ENCODE peak calls at places on chromosomes 13 and 19, in eight cellular contexts. W, Y, V, F, L, K, U and A are unnamed samples.

GRCh38 chr13:23817833-23818232 is 71.4 kb downstream of the MIPEP start:
- DNase-seq in F (no peak), L (no peak), Y (no peak), W (no peak), U (peak), V (no peak), K (no peak), A (no peak)

GRCh38 chr13:114283581-114283980 is 2.2 kb downstream of the UPF3A start:
- DNase-seq in U (no peak), W (peak), F (no peak), L (no peak), Y (no peak), V (no peak), K (no peak), A (no peak)

GRCh38 chr13:20390526-20391175 is 135.0 kb downstream of the CRYL1 start:
- DNase-seq in F (no peak), W (no peak), Y (peak), L (no peak), V (no peak), U (no peak), K (no peak), A (no peak)

GRCh38 chr13:22757530-22758120 is 423.2 kb upstream of the SGCG start:
- DNase-seq in U (no peak), W (peak), V (no peak), Y (peak), F (peak), K (peak), L (peak), A (no peak)

GRCh38 chr13:79519252-79519651 is 38.3 kb downstream of the NDFIP2 start:
- DNase-seq in K (peak), L (peak), U (no peak), Y (no peak), W (peak), V (no peak), F (peak), A (no peak)

GRCh38 chr19:5152013-5152763 is 183.3 kb downstream of the KDM4B start:
- DNase-seq in U (no peak), Y (no peak), W (no peak), K (no peak), V (no peak), F (no peak), L (no peak), A (no peak)

GRCh38 chr13:102903659-102904407 is 58.0 kb downstream of the ERCC5 start:
- DNase-seq in F (peak), K (peak), W (peak), V (peak), U (no peak), L (peak), Y (peak), A (no peak)

GRCh38 chr19:33434886-33435705 is 61.6 kb downstream of the CEBPG start:
- DNase-seq in V (no peak), Y (peak), K (peak), U (no peak), F (peak), L (no peak), W (peak), A (no peak)

GRCh38 chr19:15297416-15298224 is 34.7 kb downstream of the BRD4 start:
- DNase-seq in K (peak), W (peak), V (peak), U (peak), F (peak), L (peak), Y (peak), A (peak)

GRCh38 chr19:49889038-49889686 is 7.5 kb downstream of the IL4I1 start:
- DNase-seq in F (no peak), L (no peak), K (no peak), U (no peak), V (no peak), W (no peak), Y (no peak), A (no peak)

GRCh38 chr19:49889687-49890348 is 6.9 kb downstream of the IL4I1 start:
- DNase-seq in W (peak), V (peak), Y (peak), L (no peak), U (no peak), K (peak), F (peak), A (no peak)

GRCh38 chr19:49892716-49893115 is 4.0 kb downstream of the IL4I1 start:
- DNase-seq in L (no peak), U (no peak), V (no peak), K (no peak), F (no peak), W (no peak), Y (no peak), A (no peak)

GRCh38 chr19:49891393-49891792 is 5.3 kb downstream of the IL4I1 start:
- DNase-seq in W (no peak), K (no peak), U (no peak), L (no peak), F (no peak), V (no peak), Y (no peak), A (no peak)

GRCh38 chr19:49890349-49891311 is 6.1 kb downstream of the IL4I1 start:
- DNase-seq in W (no peak), V (peak), L (no peak), F (no peak), U (no peak), Y (no peak), K (no peak), A (no peak)
- TF ChIP-seq CTCF in W (no peak), V (peak), L (no peak), F (no peak), U (no peak), Y (peak), K (no peak), A (no peak)

GRCh38 chr13:27476943-27477681 is 26.7 kb upstream of the MTIF3 start:
- DNase-seq in F (peak), W (peak), V (peak), U (no peak), L (peak), Y (peak), K (peak), A (no peak)
- H3K4me3 ChIP-seq in F (no peak), W (no peak), V (peak), U (no peak), L (peak), Y (no peak), K (no peak), A (no peak)

GRCh38 chr13:71590654-71591148 is 276.3 kb downstream of the DACH1 start:
- DNase-seq in U (no peak), F (no peak), L (no peak), K (no peak), W (no peak), V (no peak), Y (no peak), A (no peak)
- TF ChIP-seq CTCF in U (no peak), F (no peak), L (no peak), K (no peak), W (no peak), V (no peak), Y (no peak), A (no peak)

GRCh38 chr19:50203281-50204080 is at the start of gene MYH14:
- DNase-seq in W (no peak), V (no peak), L (peak), U (peak), K (peak), Y (peak), F (peak), A (no peak)
- H3K4me3 ChIP-seq in W (no peak), V (no peak), L (peak), U (peak), K (no peak), Y (peak), F (no peak), A (no peak)

GRCh38 chr13:88417801-88418200 is 746.6 kb downstream of the SLITRK5 start:
- DNase-seq in K (no peak), L (no peak), U (no peak), V (no peak), F (no peak), W (no peak), Y (no peak), A (no peak)
- TF ChIP-seq CTCF in K (no peak), L (no peak), U (no peak), V (no peak), F (no peak), W (no peak), Y (no peak), A (no peak)

DNA sequence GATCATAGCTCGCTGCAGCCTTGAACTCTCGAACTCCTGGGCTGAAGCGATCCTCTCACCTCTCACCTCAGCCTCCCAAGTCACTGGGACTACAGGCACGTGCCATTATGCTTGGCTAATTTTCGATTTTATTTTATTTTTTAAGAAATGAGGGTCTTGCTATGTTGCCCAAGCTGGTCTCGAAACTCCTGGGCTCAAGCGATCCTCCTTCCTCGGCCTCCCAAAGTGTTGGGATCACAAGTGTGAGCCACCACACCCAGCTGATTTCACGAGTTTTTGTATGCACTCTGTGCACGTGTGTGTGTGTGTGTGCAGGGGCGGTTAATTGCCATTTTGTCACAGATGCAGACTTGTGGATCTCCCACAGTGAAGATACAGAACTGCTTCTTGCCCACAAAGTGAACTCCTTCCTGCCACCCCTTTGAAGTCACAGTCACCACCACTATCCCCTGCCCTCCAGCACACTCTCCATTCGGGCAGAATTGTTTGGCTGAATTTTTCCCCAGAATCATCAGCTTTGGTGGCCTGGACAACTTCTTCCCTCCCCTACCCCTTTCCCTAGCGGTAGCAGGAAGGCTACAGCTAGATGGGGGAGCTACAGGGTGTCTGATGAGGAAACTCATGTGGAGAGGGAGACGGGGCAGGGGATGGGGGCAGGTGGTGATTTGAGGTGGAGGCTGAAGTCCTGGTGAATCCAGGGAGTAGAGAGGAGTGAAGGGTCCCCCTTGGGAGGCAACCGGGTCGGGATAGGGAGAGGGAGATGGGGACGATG is 59.6 kb downstream of the CELF5 start:
- DNase-seq in L (no peak), K (no peak), U (no peak), V (no peak), Y (no peak), W (no peak), F (no peak), A (no peak)
- H3K4me3 ChIP-seq in L (peak), K (no peak), U (no peak), V (no peak), Y (peak), W (no peak), F (no peak), A (no peak)

GRCh38 chr13:92270990-92271389 is 872.6 kb downstream of the GPC5 start:
- DNase-seq in L (no peak), V (no peak), Y (peak), F (no peak), U (no peak), W (no peak), K (peak), A (no peak)

GRCh38 chr13:92272177-92272576 is 873.8 kb downstream of the GPC5 start:
- DNase-seq in U (no peak), F (no peak), L (no peak), W (no peak), K (peak), V (no peak), Y (no peak), A (no peak)
- TF ChIP-seq CTCF in U (no peak), F (no peak), L (no peak), W (no peak), K (no peak), V (no peak), Y (no peak), A (no peak)

DNA sequence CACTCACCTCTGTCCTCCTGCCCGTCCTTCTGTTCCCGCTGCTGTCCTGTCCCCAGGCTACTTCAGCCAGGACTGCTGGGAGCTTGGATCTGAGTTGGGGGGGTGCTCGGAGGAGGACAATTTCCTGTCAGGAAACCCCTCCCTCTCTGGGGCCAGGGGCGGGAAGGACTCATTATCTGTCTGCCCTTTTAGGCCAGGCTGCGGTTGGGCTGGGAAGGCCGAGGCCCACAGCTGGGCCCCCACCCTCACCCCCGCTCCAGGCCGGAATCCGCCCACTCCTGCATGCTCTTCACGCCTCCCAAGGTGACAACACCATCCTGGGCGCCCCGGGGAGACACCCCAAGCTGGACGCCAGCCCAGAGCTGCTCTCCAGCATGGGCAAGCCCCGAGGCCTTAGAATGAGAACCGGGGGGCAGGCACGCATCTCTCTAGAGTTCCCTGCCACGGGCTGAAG is at the start of gene EXOC3L2:
- DNase-seq in Y (peak), W (no peak), K (no peak), L (no peak), F (no peak), U (no peak), V (no peak), A (no peak)
- H3K4me3 ChIP-seq in Y (no peak), W (no peak), K (no peak), L (no peak), F (no peak), U (no peak), V (no peak), A (no peak)

DNA sequence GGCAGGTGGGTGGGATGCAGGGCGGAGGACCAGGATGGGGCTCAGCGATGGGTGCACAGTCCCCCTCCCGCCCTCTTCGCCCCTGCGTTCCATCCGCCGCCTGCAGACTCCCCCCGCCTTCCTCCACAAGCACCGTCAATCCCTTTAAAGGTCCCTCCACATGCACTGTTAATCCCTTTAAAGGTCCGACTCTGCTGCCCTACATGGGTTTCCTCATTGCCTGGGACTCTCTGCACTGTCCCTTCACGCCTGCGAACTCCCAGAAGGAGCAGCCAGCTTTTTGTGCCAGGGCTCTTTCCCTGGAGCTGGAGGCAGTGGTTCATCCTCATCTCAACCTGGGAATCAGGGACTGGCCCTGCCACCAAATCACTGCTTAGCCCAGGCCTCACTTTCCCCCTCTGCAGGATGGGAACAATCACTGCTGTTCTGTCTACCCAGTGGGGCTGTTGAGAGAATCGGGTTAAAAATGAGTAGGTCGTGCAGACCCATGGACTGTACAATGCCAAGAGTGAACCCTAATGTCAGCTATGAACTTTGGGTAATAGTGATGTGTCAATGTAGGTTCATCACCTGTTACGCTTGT is 20.4 kb downstream of the ZNF574 start:
- DNase-seq in K (no peak), W (no peak), L (no peak), U (no peak), Y (no peak), V (no peak), F (no peak), A (no peak)
- TF ChIP-seq CTCF in K (no peak), W (no peak), L (no peak), U (no peak), Y (no peak), V (no peak), F (no peak), A (no peak)